ENCODE peak calls at places on chromosome 1, in seven cellular contexts. J, U, F, V, Q, W and X are unnamed samples.

GRCh38 chr1:192767798-192768197 is 41.0 kb upstream of the RGS2 start:
- DNase-seq in J (no peak), U (no peak), F (no peak), V (no peak), Q (no peak), W (no peak), X (no peak)

GRCh38 chr1:151156515-151156819 is at the start of gene TNFAIP8L2:
- DNase-seq in J (peak), U (peak), F (no peak), V (no peak), Q (no peak), W (peak), X (peak)

GRCh38 chr1:216533786-216534185 is 110.5 kb upstream of the USH2A start:
- DNase-seq in J (no peak), U (no peak), F (no peak), V (peak), Q (no peak), W (no peak), X (no peak)

GRCh38 chr1:63569068-63569467 is 24.1 kb upstream of the PGM1 start:
- DNase-seq in J (no peak), U (no peak), F (no peak), V (no peak), Q (no peak), W (no peak), X (no peak)

GRCh38 chr1:157304271-157304670 is 166.1 kb upstream of the ETV3 start:
- DNase-seq in J (no peak), U (no peak), F (no peak), V (no peak), Q (no peak), W (no peak), X (no peak)

GRCh38 chr1:193537266-193538003 is 351.0 kb upstream of the B3GALT2 start:
- DNase-seq in J (no peak), U (peak), F (no peak), V (no peak), Q (no peak), W (peak), X (no peak)

GRCh38 chr1:158022554-158023278 is 29.3 kb downstream of the KIRREL1 start:
- DNase-seq in J (no peak), U (no peak), F (no peak), V (no peak), Q (no peak), W (no peak), X (no peak)

GRCh38 chr1:220565670-220566069 is 37.7 kb downstream of the MARK1 start:
- DNase-seq in J (no peak), U (no peak), F (no peak), V (no peak), Q (no peak), W (no peak), X (no peak)

GRCh38 chr1:23152966-23153684 is 15.5 kb downstream of the LUZP1 start:
- DNase-seq in J (no peak), U (no peak), F (no peak), V (no peak), Q (no peak), W (no peak), X (no peak)

GRCh38 chr1:212595787-212596714 is 12.5 kb upstream of the ATF3 start:
- DNase-seq in J (no peak), U (no peak), F (no peak), V (peak), Q (no peak), W (no peak), X (no peak)

GRCh38 chr1:158087320-158087927 is 93.3 kb upstream of the CD1D start:
- DNase-seq in J (no peak), U (no peak), F (no peak), V (peak), Q (no peak), W (no peak), X (no peak)

GRCh38 chr1:216410026-216410425 is 13.2 kb downstream of the USH2A start:
- DNase-seq in J (no peak), U (no peak), F (no peak), V (no peak), Q (no peak), W (no peak), X (no peak)

GRCh38 chr1:30982937-30983336 is 74.4 kb upstream of the SDC3 start:
- DNase-seq in J (no peak), U (no peak), F (no peak), V (no peak), Q (no peak), W (no peak), X (no peak)

GRCh38 chr1:53371851-53372250 is 44.0 kb upstream of the LRP8 start:
- DNase-seq in J (no peak), U (no peak), F (no peak), V (no peak), Q (no peak), W (no peak), X (no peak)